ENCODE peak calls at places on chromosomes 13 and 19, in seven cellular contexts. P is heart left ventricle, B is Peyer's patch, Z is adrenal gland, H is spleen, V is pancreas, Q is HCT116. T is an unnamed sample. For H3K4me1, the result is how much of the 10 kb centered on the place peaks cover.

GRCh38 chr19:48239582-48240141 is 16.1 kb downstream of the CARD8 start:
- DNase-seq in V (no peak), Q (no peak), P (no peak), Z (no peak), B (no peak), H (no peak), T (no peak)

GRCh38 chr13:90800082-90800746 is 547.3 kb upstream of the MIR17HG start:
- DNase-seq in B (no peak), V (no peak), Q (no peak), P (peak), Z (peak), H (peak), T (peak)

GRCh38 chr13:87208636-87209035 is 462.5 kb upstream of the SLITRK5 start:
- DNase-seq in P (no peak), Q (no peak), V (no peak), B (no peak), Z (no peak), H (no peak), T (no peak)

GRCh38 chr19:10419646-10420443 is 493 bp upstream of the PDE4A start:
- DNase-seq in V (no peak), Z (no peak), H (no peak), P (no peak), Q (peak), B (no peak), T (peak)

GRCh38 chr19:45615795-45616708 is 14.0 kb upstream of the GPR4 start:
- DNase-seq in Q (peak), V (peak), B (peak), P (peak), H (peak), Z (peak), T (peak)

GRCh38 chr13:43304945-43305344 is 281.6 kb downstream of the DNAJC15 start:
- DNase-seq in Z (no peak), Q (no peak), P (no peak), V (no peak), H (no peak), B (no peak), T (no peak)

GRCh38 chr19:5308471-5309437 is 31.9 kb downstream of the PTPRS start:
- DNase-seq in V (peak), P (no peak), Q (peak), B (no peak), Z (peak), H (no peak), T (peak)

GRCh38 chr19:51258165-51258564 is 7.3 kb downstream of the SIGLECL1 start:
- DNase-seq in V (no peak), B (no peak), P (no peak), H (no peak), Z (no peak), Q (no peak), T (no peak)

GRCh38 chr19:42032428-42032827 is 37.6 kb downstream of the GRIK5 start:
- DNase-seq in B (no peak), P (no peak), V (no peak), Z (no peak), H (no peak), Q (no peak), T (peak)

GRCh38 chr13:49811527-49811908 is 19.0 kb upstream of the KPNA3 start:
- DNase-seq in Z (no peak), Q (no peak), B (no peak), H (no peak), P (no peak), V (no peak), T (no peak)

GRCh38 chr13:113069861-113070805 is 35.5 kb upstream of the F7 start:
- DNase-seq in B (no peak), P (no peak), Q (no peak), V (no peak), H (peak), Z (no peak), T (no peak)

GRCh38 chr19:39996218-39996810 is 546 bp upstream of the ZNF546 start:
- DNase-seq in Q (peak), P (peak), V (no peak), B (no peak), H (no peak), Z (peak), T (peak)

GRCh38 chr13:110166598-110166997 is 140.4 kb downstream of the COL4A1 start:
- DNase-seq in Z (no peak), B (no peak), P (no peak), V (no peak), H (no peak), Q (no peak), T (no peak)

GRCh38 chr13:24997367-24997967 is 98.5 kb upstream of the PABPC3 start:
- DNase-seq in Z (no peak), P (no peak), B (no peak), V (no peak), Q (no peak), H (no peak), T (peak)

GRCh38 chr19:9863759-9864158 is 28.6 kb downstream of the PIN1 start:
- DNase-seq in Q (no peak), P (no peak), V (no peak), Z (no peak), H (no peak), B (no peak), T (no peak)

GRCh38 chr13:29878101-29878500 is 27.7 kb upstream of the UBL3 start:
- DNase-seq in H (no peak), V (no peak), Q (no peak), Z (no peak), B (no peak), P (no peak), T (peak)

GRCh38 chr13:50319603-50320296 is 304.5 kb downstream of the KCNRG start:
- DNase-seq in H (no peak), Z (no peak), B (no peak), P (no peak), Q (no peak), V (no peak), T (no peak)

GRCh38 chr13:61414136-61414535 is 1.5 kb downstream of the PCDH20 start:
- DNase-seq in P (no peak), Z (no peak), V (no peak), Q (no peak), B (no peak), H (no peak), T (no peak)

GRCh38 chr19:46009530-46010510 is 13.0 kb downstream of the PGLYRP1 start:
- DNase-seq in V (peak), B (peak), Z (peak), P (peak), H (peak), Q (peak), T (peak)

GRCh38 chr13:51849145-51850101 is 4.4 kb upstream of the TMEM272 start:
- DNase-seq in B (no peak), V (no peak), P (no peak), Q (peak), H (no peak), Z (no peak), T (peak)

GRCh38 chr19:45567609-45568008 is 17.0 kb downstream of the OPA3 start:
- DNase-seq in Q (no peak), Z (no peak), B (no peak), H (no peak), V (no peak), P (no peak), T (no peak)

GRCh38 chr13:110388141-110388943 is 81.3 kb downstream of the COL4A2 start:
- DNase-seq in V (no peak), H (no peak), B (no peak), Z (no peak), P (peak), Q (no peak), T (no peak)

GRCh38 chr13:66532146-66532545 is 698.0 kb downstream of the PCDH9 start:
- DNase-seq in H (no peak), B (no peak), V (no peak), Z (no peak), P (no peak), Q (no peak), T (no peak)

GRCh38 chr19:35518313-35518712 is 4.9 kb upstream of the DMKN start:
- DNase-seq in B (no peak), Q (peak), V (no peak), H (no peak), P (no peak), Z (no peak), T (peak)

GRCh38 chr13:40974460-40975407 is 44.4 kb downstream of the ELF1 start:
- DNase-seq in Z (peak), P (no peak), H (no peak), B (no peak), Q (peak), V (peak), T (peak)

GRCh38 chr13:40975441-40975840 is 43.7 kb downstream of the ELF1 start:
- DNase-seq in H (no peak), Z (no peak), B (no peak), Q (no peak), P (no peak), V (no peak), T (no peak)

GRCh38 chr13:40970803-40971202 is 48.3 kb downstream of the ELF1 start:
- DNase-seq in Z (no peak), B (no peak), Q (no peak), P (no peak), V (no peak), H (no peak), T (no peak)

GRCh38 chr13:40971321-40971720 is 47.8 kb downstream of the ELF1 start:
- DNase-seq in H (no peak), Z (no peak), Q (no peak), P (no peak), B (no peak), V (no peak), T (no peak)

DNA sequence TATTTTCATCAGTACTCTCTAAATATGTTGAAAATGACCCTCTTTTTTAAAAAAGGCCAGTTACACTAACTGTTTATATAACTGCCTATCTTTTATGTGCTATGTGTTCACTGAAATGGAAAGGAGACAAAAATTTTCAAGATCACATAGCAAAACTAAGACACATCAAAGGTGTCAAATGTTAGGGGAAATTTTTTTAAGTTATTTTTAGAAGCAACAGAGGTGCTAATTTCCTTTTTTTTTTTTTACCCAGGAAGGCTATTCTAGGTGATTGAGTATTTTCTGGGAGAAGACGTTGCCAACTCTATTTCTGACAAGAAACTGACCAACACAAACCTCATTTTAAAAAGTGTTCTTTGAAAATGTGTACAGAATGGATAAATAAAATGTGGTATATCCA is 45.7 kb downstream of the ELF1 start:
- DNase-seq in P (no peak), B (no peak), V (no peak), H (no peak), Z (no peak), Q (no peak), T (no peak)
- H3K4me1 ChIP-seq in P (half or more), B (half or more), V (half or more), H (half or more), Z (under half), Q (under half), T (under half)

DNA sequence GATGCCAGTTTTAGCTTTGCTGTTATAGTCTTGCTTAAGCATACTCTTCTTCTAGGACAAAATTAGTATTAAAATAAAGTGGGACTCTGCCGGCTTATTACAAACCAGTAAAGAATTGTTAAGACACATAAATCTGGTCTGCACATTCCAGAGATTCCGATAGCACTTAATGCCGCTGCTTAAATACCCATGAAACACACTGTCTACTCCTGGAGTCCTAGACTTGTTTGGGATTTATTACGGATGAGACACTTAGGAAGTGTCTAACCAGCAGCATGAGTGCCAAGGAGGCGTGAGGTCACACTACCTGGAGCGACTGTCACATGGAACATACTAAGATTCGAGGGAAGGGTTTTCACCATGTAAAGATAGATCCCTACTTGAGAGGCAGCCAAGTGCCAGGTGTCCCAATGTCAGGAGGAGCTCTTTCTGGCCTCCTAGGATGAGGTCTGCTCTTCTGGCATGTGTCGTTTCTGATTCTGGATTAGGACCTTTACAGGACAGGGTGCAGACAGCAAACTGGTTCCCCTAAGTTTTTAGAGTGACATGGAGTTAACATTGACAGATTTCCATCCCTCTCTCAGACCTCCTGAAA is 75.2 kb downstream of the ZNF536 start:
- DNase-seq in Q (no peak), P (no peak), H (peak), Z (no peak), V (no peak), B (no peak), T (peak)
- H3K27ac ChIP-seq in Q (no peak), P (no peak), H (no peak), Z (no peak), V (no peak), B (no peak), T (peak)

GRCh38 chr13:21673592-21674270 is 2.9 kb downstream of the FGF9 start:
- DNase-seq in Z (peak), P (peak), H (peak), B (peak), Q (no peak), V (peak), T (peak)

GRCh38 chr13:21677075-21677628 is 6.3 kb downstream of the FGF9 start:
- DNase-seq in P (no peak), V (no peak), B (no peak), H (no peak), Q (no peak), Z (no peak), T (no peak)

GRCh38 chr13:21675095-21676007 is 4.5 kb downstream of the FGF9 start:
- DNase-seq in Z (peak), P (peak), Q (no peak), V (peak), H (peak), B (peak), T (peak)

GRCh38 chr13:21674271-21675009 is 3.6 kb downstream of the FGF9 start:
- DNase-seq in B (peak), H (peak), P (peak), Q (no peak), V (no peak), Z (peak), T (no peak)

GRCh38 chr13:21676611-21677021 is 5.7 kb downstream of the FGF9 start:
- DNase-seq in Z (peak), P (peak), Q (no peak), H (no peak), V (no peak), B (peak), T (no peak)
- TF ChIP-seq CTCF in Z (no peak), P (no peak), Q (peak), H (no peak), V (no peak), B (no peak), T (peak)

DNA sequence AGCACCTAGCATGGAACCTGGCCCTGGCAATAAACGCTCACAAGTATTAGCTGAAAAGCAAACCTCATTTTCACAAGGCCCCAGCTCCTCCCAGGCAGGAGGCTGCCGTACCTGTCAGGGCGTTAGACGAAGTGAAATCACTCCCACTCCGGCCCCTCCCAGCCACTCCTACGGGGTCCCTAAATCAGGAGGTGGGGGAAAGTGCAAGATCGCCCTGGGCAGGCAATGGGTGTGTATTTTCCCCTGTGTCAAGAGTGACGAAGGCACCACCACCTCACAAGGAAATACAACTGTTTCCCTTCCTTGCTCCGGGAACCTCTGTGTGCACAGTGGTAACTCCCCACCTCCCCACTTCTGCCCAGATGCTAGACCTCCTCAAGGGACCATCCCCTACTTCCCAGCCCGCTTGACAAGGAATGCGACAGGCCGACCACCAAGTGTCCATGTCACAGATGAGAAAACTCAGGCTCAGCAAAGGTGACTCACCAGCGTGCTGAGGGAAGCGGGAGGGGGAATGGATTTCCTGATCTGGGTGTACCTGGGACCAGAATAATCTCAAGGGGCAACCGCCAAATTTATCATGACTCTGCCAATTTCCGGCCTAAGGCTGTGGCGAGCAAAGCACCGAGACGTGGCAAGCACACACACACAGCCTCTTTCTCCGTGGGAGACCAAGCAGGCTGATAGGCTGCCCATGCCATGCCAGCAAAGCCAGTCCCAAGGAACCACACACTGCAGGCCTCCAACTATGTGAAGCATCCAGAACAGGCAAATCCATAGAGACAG is 7.3 kb downstream of the PPP6R1 start:
- DNase-seq in B (no peak), Z (no peak), V (no peak), H (peak), Q (no peak), P (no peak), T (no peak)
- H3K4me1 ChIP-seq in B (half or more), Z (under half), V (under half), H (half or more), Q (under half), P (half or more), T (under half)

DNA sequence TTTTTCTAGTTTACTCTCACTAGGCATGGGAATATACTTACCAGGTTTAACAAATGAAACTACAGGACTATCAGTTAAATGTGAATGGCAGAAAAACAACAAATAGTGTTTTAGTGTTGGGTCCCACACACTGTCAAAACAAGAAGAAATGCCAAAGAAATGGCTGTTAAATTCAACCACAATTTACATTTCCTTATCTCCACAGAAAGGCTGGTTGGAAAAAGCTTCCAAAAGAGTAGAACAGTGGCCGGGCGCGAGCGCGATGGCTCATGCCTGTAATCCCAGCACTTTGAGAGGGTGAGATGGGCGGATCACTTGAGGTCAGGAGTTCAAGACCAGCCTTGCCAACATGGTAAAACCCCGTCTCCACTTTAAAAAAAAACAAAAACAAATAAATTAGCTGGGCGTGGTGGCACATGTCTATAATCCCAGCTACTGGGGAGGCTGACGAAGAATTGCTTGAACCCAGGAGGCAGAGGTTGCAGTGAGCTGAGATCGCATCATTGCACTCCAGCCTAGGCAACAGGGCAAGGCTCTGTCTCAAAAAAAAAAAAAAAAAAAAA is 66.5 kb downstream of the SERP2 start:
- DNase-seq in B (no peak), Z (no peak), H (no peak), V (no peak), Q (no peak), P (no peak), T (no peak)
- H3K27ac ChIP-seq in B (no peak), Z (no peak), H (no peak), V (no peak), Q (no peak), P (no peak), T (no peak)

GRCh38 chr13:111550062-111550461 is 229.6 kb downstream of the TEX29 start:
- DNase-seq in P (no peak), V (no peak), Z (no peak), H (no peak), Q (no peak), B (no peak), T (no peak)
- TF ChIP-seq CTCF in P (no peak), V (no peak), Z (no peak), H (no peak), Q (no peak), B (no peak), T (no peak)

DNA sequence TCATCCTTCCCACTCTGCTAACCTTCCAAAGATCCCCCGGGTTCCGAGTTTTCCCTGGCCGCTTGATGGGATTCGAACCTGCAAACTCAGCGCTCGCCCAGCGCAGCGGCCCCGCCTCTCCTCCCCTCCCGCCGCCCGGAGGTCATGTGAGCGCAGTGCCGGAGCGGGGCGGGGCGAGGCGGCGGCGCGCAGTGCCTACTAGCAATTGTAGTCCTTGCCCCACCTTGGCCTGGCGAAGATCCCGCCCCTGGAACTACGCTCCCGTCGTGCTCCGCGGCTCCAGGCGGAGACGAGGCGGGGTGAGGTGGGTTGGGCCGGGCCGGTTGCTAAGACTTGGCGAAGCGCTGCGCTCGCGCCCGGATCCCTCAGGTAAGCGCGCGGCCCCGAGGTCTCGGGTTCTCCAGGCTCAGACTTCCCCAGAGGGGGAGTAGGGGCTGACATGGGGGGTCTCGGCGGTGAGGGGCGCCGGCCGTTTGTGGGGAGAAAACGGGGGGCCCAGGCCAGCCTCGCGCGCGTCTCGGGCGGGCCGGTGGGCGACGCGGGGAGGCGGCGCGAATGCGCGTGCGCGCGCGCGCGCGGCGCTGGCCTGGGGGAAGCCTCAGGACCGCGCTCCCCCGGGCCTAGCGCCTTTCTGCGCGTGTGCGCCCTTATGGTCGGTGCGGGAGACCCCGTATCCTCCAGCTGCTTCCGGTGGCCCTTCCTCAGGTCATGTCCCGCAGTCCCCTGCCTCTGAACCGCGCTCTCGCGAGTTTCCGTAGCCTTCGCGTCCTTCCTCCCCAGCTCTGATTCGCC is at the start of the genes ADAT3 and SCAMP4:
- DNase-seq in Z (peak), Q (peak), P (peak), B (peak), V (peak), H (peak), T (peak)
- H3K4me1 ChIP-seq in Z (under half), Q (under half), P (under half), B (under half), V (under half), H (half or more), T (under half)